ENCODE peak calls at places on chromosomes 7 and 10, in seven cellular contexts. P is iris pigment epithelial cell; B is AG08395; R is MM.1S; G is NCI-H1092; K is activated T-cell treated with anti-CD3 and anti-CD28 coated beads, Interleukin-2, amount 50 U/mL, for 24 hours; S is germinal center. E is an unnamed sample.

GRCh38 chr10:72736176-72736795 is 44.3 kb downstream of the MCU start:
- DNase-seq in P (peak), B (peak), R (no peak), G (no peak), K (no peak), S (no peak), E (no peak)

GRCh38 chr7:139973091-139973490 is 89.7 kb downstream of the PARP12 start:
- DNase-seq in P (no peak), B (no peak), R (no peak), G (no peak), K (no peak), S (no peak), E (no peak)

GRCh38 chr7:100694196-100694745 is at the start of gene GIGYF1:
- DNase-seq in P (peak), B (peak), R (peak), G (peak), K (peak), S (peak), E (peak)

GRCh38 chr7:4058158-4058557 is 623.9 kb upstream of the FOXK1 start:
- DNase-seq in P (peak), B (no peak), R (no peak), G (no peak), K (no peak), S (no peak), E (no peak)

GRCh38 chr10:86868353-86868752 is 89.1 kb downstream of the MMRN2 start:
- DNase-seq in P (peak), B (peak), R (no peak), G (no peak), K (no peak), S (no peak), E (peak)

GRCh38 chr7:155593455-155594162 is 47.2 kb upstream of the CNPY1 start:
- DNase-seq in P (no peak), B (no peak), R (no peak), G (no peak), K (peak), S (no peak), E (no peak)

GRCh38 chr7:140446467-140446866 is 32.8 kb downstream of the MKRN1 start:
- DNase-seq in P (no peak), B (no peak), R (no peak), G (no peak), K (no peak), S (no peak), E (no peak)

GRCh38 chr7:17501461-17502208 is 203.2 kb downstream of the AHR start:
- DNase-seq in P (peak), B (peak), R (no peak), G (no peak), K (no peak), S (no peak), E (no peak)

GRCh38 chr10:81520688-81521087 is 354.3 kb upstream of the NRG3 start:
- DNase-seq in P (no peak), B (no peak), R (no peak), G (no peak), K (no peak), S (no peak), E (no peak)

GRCh38 chr10:122290833-122291532 is 19.9 kb downstream of the BTBD16 start:
- DNase-seq in P (no peak), B (no peak), R (no peak), G (no peak), K (no peak), S (no peak), E (no peak)

GRCh38 chr7:132145466-132145865 is 430.8 kb downstream of the PLXNA4 start:
- DNase-seq in P (peak), B (peak), R (no peak), G (no peak), K (no peak), S (no peak), E (no peak)

GRCh38 chr7:36821617-36822016 is 97.3 kb upstream of the AOAH start:
- DNase-seq in P (no peak), B (no peak), R (no peak), G (no peak), K (no peak), S (no peak), E (no peak)

GRCh38 chr10:34647848-34648247 is 167.2 kb downstream of the PARD3 start:
- DNase-seq in P (no peak), B (no peak), R (no peak), G (no peak), K (no peak), S (no peak), E (no peak)

GRCh38 chr10:87862644-87863101 is 660 bp downstream of the KLLN start:
- DNase-seq in P (no peak), B (no peak), R (no peak), G (no peak), K (no peak), S (no peak), E (no peak)

GRCh38 chr7:104548861-104549260 is 220.5 kb downstream of the LHFPL3 start:
- DNase-seq in P (no peak), B (no peak), R (no peak), G (no peak), K (no peak), S (no peak), E (no peak)

GRCh38 chr7:156122752-156123354 is 310.6 kb upstream of the SHH start:
- DNase-seq in P (no peak), B (no peak), R (no peak), G (no peak), K (no peak), S (no peak), E (no peak)

GRCh38 chr7:17638727-17639126 is 301.6 kb downstream of the SNX13 start:
- DNase-seq in P (peak), B (no peak), R (no peak), G (no peak), K (no peak), S (no peak), E (no peak)

GRCh38 chr10:72309290-72310240 is 35.8 kb downstream of the DDIT4 start:
- DNase-seq in P (no peak), B (peak), R (peak), G (no peak), K (no peak), S (no peak), E (peak)

E was measured in C1 segment of cervical spinal cord.